ENCODE peak calls at places on chromosome 16, in four cellular contexts. R is right lobe of liver, K is tibial nerve, M is neuronal stem cell. C is an unnamed sample. For H3K9me3 and H3K27me3, the result is how much of the 10 kb centered on the place peaks cover.

GRCh38 chr16:71781741-71782140 is 26.9 kb downstream of the AP1G1 start:
- DNase-seq in K (no peak), M (no peak), R (no peak), C (no peak)

GRCh38 chr16:25371342-25371741 is 113.7 kb upstream of the ZKSCAN2 start:
- DNase-seq in M (no peak), R (no peak), K (no peak), C (no peak)

GRCh38 chr16:70663524-70664324 is 17.4 kb downstream of the IL34 start:
- DNase-seq in R (peak), M (no peak), K (no peak), C (no peak)

GRCh38 chr16:11989238-11990160 is 13.0 kb downstream of the SNX29 start:
- DNase-seq in K (no peak), M (no peak), R (no peak), C (peak)

GRCh38 chr16:27404163-27404823 is 2.3 kb downstream of the IL21R start:
- DNase-seq in M (no peak), K (no peak), R (no peak), C (no peak)

GRCh38 chr16:30896203-30896889 is at the start of gene CTF1:
- DNase-seq in R (peak), M (peak), K (peak), C (no peak)

GRCh38 chr16:55292491-55292890 is 31.5 kb upstream of the IRX6 start:
- DNase-seq in R (no peak), K (no peak), M (no peak), C (no peak)

GRCh38 chr16:49213594-49213993 is 68.0 kb downstream of the CBLN1 start:
- DNase-seq in M (no peak), R (no peak), K (no peak), C (peak)

GRCh38 chr16:86500708-86501510 is 9.4 kb upstream of the FOXF1 start:
- DNase-seq in K (no peak), R (no peak), M (no peak), C (no peak)

GRCh38 chr16:28301154-28301553 is 8.8 kb downstream of the SBK1 start:
- DNase-seq in M (no peak), K (no peak), R (no peak), C (no peak)

GRCh38 chr16:70377782-70378181 is 31.1 kb downstream of the DDX19A start:
- DNase-seq in R (no peak), K (no peak), M (no peak), C (no peak)

GRCh38 chr16:47470211-47470610 is 9.1 kb downstream of the PHKB start:
- DNase-seq in K (no peak), M (no peak), R (no peak), C (no peak)

GRCh38 chr16:19520861-19521331 is 1.0 kb downstream of the GDE1 start:
- DNase-seq in K (no peak), R (no peak), M (no peak), C (no peak)

GRCh38 chr16:17283022-17283421 is 187.7 kb downstream of the XYLT1 start:
- DNase-seq in M (no peak), R (no peak), K (no peak), C (peak)

GRCh38 chr16:10780628-10781027 is 37.0 kb downstream of the NUBP1 start:
- DNase-seq in M (no peak), K (no peak), R (no peak), C (no peak)

GRCh38 chr16:66248096-66248495 is 118.4 kb upstream of the CDH5 start:
- DNase-seq in K (peak), M (no peak), R (no peak), C (no peak)

GRCh38 chr16:16850274-16850673 is 471.3 kb downstream of the NPIPA7 start:
- DNase-seq in R (no peak), M (no peak), K (no peak), C (no peak)

GRCh38 chr16:54054237-54054780 is 232.3 kb downstream of the IRX3 start:
- DNase-seq in R (no peak), K (no peak), M (no peak), C (no peak)

GRCh38 chr16:24046442-24046841 is 209.7 kb upstream of the CACNG3 start:
- DNase-seq in M (no peak), R (no peak), K (no peak), C (peak)

GRCh38 chr16:57727610-57728009 is 8.0 kb upstream of the KATNB1 start:
- DNase-seq in R (no peak), K (no peak), M (no peak), C (no peak)

GRCh38 chr16:47928008-47928407 is 227.8 kb downstream of the ABCC12 start:
- DNase-seq in K (no peak), M (no peak), R (no peak), C (peak)

GRCh38 chr16:67993207-67994036 is 5.9 kb downstream of the DPEP2 start:
- DNase-seq in R (peak), M (peak), K (peak), C (peak)
- H3K4me3 ChIP-seq in R (peak), M (no peak), K (peak), C (no peak)

DNA sequence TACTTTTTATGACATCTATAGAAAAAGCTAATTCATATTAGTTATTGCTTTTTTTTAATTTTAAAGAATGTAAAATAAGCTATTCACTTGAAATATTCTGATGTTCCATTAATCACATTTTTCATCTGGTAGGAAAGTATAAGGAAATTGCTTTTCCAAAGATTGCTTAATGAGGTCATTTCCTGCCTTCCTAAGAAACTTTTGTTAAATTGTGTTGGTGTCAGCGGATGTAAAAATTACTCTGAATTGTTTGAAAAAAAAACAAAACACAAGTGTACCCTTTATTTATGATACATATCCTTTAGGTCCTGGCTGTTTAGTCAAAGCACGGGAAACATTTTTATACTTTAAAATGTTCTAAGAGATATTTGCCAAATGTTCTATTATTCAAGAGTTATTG is 1357.4 kb upstream of the GOT2 start:
- DNase-seq in M (no peak), K (no peak), R (no peak), C (no peak)
- H3K9me3 ChIP-seq in M (under half), K (under half), R (under half), C (under half)

DNA sequence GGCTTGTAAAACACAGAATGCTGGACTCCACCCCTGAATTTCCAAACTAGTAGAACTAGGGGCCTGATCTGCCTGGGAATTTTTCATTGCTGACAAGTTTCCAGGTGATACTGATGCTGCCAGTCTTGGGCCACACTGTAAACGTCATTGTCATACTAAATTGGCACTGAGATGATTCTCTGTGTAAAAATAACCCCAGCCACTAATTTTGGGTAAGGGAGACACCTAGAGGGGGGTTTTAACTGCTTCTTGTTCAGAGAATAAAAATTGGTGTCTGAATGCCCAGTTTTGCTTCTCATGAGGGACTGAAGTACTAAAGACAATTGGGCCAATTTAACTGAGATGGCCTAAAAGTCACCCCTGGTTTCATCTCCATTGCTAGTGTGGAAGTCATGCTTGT is 5.0 kb upstream of the CDH13 start:
- DNase-seq in M (no peak), R (no peak), K (no peak), C (no peak)
- H3K27me3 ChIP-seq in M (under half), R (under half), K (under half), C (under half)

GRCh38 chr16:29825145-29826044 is 5.1 kb downstream of the MVP start:
- DNase-seq in R (no peak), K (no peak), M (no peak), C (peak)
- H3K4me3 ChIP-seq in R (no peak), K (no peak), M (peak), C (peak)

GRCh38 chr16:69307856-69308255 is 3.3 kb upstream of the VPS4A start:
- DNase-seq in R (peak), M (no peak), K (no peak), C (no peak)

GRCh38 chr16:69307091-69307490 is 4.1 kb upstream of the VPS4A start:
- DNase-seq in K (no peak), M (no peak), R (no peak), C (no peak)

GRCh38 chr16:69310479-69311114 is 553 bp upstream of the VPS4A start:
- DNase-seq in M (no peak), K (no peak), R (peak), C (no peak)

GRCh38 chr16:69311115-69311532 is at the start of gene VPS4A:
- DNase-seq in R (peak), K (peak), M (peak), C (peak)

DNA sequence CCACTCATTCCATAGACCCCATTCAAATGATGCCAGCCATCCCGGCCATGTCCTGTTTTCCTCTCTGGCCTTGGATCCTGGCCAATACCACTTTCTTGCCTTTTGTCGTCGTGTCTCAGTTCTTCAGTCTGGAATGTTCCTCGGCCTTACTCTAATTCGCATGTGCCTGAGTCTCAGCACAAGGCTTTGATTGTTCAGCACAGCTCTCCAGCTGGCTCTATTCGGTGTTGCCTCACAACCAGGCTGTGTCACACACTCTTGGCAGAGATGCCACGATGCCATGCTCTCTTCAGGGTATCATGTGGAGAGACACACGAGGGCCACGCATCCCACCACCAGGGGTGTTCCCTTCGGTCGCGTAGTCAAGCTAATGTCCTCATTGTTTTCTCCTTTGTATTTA is 1.8 kb upstream of the VPS4A start:
- DNase-seq in R (peak), M (no peak), K (no peak), C (no peak)
- H3K9me3 ChIP-seq in R (under half), M (under half), K (under half), C (under half)

GRCh38 chr16:50448522-50448921 is 79.7 kb upstream of the BRD7 start:
- DNase-seq in M (no peak), K (no peak), R (no peak), C (peak)

GRCh38 chr16:50450957-50451356 is 82.2 kb upstream of the BRD7 start:
- DNase-seq in M (no peak), R (no peak), K (no peak), C (no peak)

GRCh38 chr16:50448981-50449380 is 80.2 kb upstream of the BRD7 start:
- DNase-seq in M (no peak), R (no peak), K (no peak), C (no peak)

GRCh38 chr16:50451951-50452508 is 83.2 kb upstream of the BRD7 start:
- DNase-seq in K (no peak), R (no peak), M (no peak), C (no peak)

GRCh38 chr16:50449800-50450199 is 81.0 kb upstream of the BRD7 start:
- DNase-seq in R (no peak), K (no peak), M (no peak), C (no peak)
- H3K27me3 ChIP-seq in R (under half), K (under half), M (under half), C (under half)

GRCh38 chr16:75241955-75242354 is 9.5 kb downstream of the BCAR1 start:
- DNase-seq in M (no peak), R (no peak), K (no peak), C (no peak)

GRCh38 chr16:75244844-75245758 is 6.3 kb downstream of the BCAR1 start:
- DNase-seq in M (peak), K (peak), R (peak), C (no peak)

GRCh38 chr16:75244225-75244792 is 7.1 kb downstream of the BCAR1 start:
- DNase-seq in K (no peak), M (no peak), R (no peak), C (no peak)

GRCh38 chr16:75241412-75241811 is 10.0 kb downstream of the BCAR1 start:
- DNase-seq in M (no peak), K (no peak), R (no peak), C (no peak)

DNA sequence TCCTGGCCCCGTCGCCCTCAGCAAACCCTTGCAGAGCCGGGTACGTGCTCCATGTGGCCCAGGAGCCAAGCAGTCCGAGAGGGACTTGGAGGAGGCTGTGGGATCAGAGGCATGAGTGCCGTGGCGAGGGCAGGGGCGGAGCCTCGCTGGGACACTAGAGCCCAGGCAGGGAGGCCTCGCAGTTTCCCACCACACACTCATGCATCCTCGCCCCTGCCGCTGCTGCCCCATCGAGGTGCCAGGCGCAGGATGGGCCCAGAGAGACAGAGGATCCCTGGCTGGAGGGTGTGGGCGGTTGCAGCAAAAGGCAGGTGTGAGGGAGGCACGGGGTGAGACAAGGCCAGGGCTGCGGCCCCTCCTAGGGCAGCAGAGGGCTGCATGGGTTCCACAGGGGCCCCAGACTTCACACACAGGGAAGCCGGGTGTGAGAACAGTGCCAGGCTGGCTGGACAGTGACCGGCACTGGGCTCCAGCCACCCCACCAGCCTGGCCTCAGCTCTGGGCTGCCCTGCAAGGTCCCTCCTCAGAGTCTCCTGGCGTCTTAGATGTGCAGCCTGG is 7.7 kb downstream of the BCAR1 start:
- DNase-seq in R (no peak), K (no peak), M (no peak), C (no peak)
- H3K4me3 ChIP-seq in R (no peak), K (no peak), M (no peak), C (no peak)

DNA sequence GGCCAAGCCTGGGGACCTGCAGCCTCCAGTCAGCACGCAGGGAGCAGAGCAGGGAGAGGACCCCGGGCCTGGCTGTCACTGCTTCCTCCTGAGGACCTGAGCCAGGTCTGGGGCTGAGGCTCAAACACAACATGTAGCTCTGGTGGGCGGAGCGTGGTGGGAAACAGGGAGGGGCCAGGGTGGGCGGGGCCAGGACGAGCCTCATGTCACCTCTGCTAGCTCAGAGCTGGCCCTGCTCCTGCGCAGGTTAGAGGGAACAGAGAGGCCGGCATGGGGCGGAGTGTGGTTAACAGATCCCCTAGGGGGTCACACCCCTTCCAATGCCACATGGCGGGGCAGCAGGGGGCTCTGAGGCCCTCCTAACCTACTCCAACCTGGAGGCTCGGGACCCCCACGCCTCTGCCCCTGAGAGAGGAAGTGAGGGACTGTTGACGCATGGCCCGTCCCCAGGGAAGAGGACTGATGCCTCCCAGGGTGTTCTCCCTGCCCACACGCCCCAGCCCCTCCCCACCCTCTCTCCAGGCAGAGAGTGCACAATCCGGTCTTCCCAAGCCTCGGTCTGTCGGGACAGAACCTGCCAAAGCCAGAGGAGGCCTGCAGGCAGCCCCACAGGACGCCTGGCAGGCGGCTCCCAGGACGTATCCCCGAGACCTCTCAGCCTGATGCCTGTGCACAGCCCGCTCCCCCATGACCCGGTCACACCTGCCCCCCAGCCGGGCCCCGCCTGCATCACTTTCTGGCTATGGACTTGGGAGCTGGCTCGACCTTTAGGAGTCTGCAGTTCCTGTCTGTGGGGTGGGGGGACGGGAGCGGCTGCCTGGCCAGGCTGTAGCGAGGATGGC is 15.2 kb downstream of the PIEZO1 start:
- DNase-seq in M (peak), K (no peak), R (no peak), C (peak)
- H3K9me3 ChIP-seq in M (under half), K (under half), R (under half), C (under half)

GRCh38 chr16:68645494-68646388 is 631 bp downstream of the CDH3 start:
- DNase-seq in M (no peak), K (no peak), R (no peak), C (no peak)
- H3K27me3 ChIP-seq in M (under half), K (half or more), R (under half), C (under half)

C was measured in WERI-Rb-1.